ENCODE peak calls at places on chromosomes 2 and 18, in seven cellular contexts. One of them, this sample, is unnamed.

GRCh38 chr2:218284106-218284811 is 8.0 kb downstream of the TMBIM1 start:
- DNase-seq in RPMI8226: peak
- DNase-seq in A549: no peak
- DNase-seq in hypothalamus: no peak
- DNase-seq in T-cell: no peak
- DNase-seq in stimulated activated CD4-positive, alpha-beta T cell treated with anti-CD3 and anti-CD28 coated beads, Interleukin-12 subunit alpha, Interleukin-12 subunit beta, amount 100 ng/mL, for 4 hours: peak
- DNase-seq in fibroblast of villous mesenchyme: peak
- DNase-seq in this sample: no peak

GRCh38 chr2:88690591-88691338 is 708 bp upstream of the RPIA start:
- DNase-seq in fibroblast of villous mesenchyme: no peak
- DNase-seq in RPMI8226: peak
- DNase-seq in stimulated activated CD4-positive, alpha-beta T cell treated with anti-CD3 and anti-CD28 coated beads, Interleukin-12 subunit alpha, Interleukin-12 subunit beta, amount 100 ng/mL, for 4 hours: peak
- DNase-seq in T-cell: no peak
- DNase-seq in A549: peak
- DNase-seq in hypothalamus: no peak
- DNase-seq in this sample: peak

GRCh38 chr18:45521777-45522176 is 93.5 kb upstream of the SLC14A2 start:
- DNase-seq in stimulated activated CD4-positive, alpha-beta T cell treated with anti-CD3 and anti-CD28 coated beads, Interleukin-12 subunit alpha, Interleukin-12 subunit beta, amount 100 ng/mL, for 4 hours: no peak
- DNase-seq in hypothalamus: no peak
- DNase-seq in RPMI8226: no peak
- DNase-seq in fibroblast of villous mesenchyme: peak
- DNase-seq in T-cell: no peak
- DNase-seq in A549: no peak
- DNase-seq in this sample: no peak

GRCh38 chr18:74040008-74040407 is 107.6 kb downstream of the FBXO15 start:
- DNase-seq in T-cell: no peak
- DNase-seq in fibroblast of villous mesenchyme: no peak
- DNase-seq in stimulated activated CD4-positive, alpha-beta T cell treated with anti-CD3 and anti-CD28 coated beads, Interleukin-12 subunit alpha, Interleukin-12 subunit beta, amount 100 ng/mL, for 4 hours: no peak
- DNase-seq in hypothalamus: no peak
- DNase-seq in RPMI8226: no peak
- DNase-seq in A549: no peak
- DNase-seq in this sample: no peak

GRCh38 chr2:109138449-109138848 is 9.4 kb downstream of the SH3RF3 start:
- DNase-seq in RPMI8226: no peak
- DNase-seq in hypothalamus: no peak
- DNase-seq in T-cell: no peak
- DNase-seq in fibroblast of villous mesenchyme: no peak
- DNase-seq in A549: no peak
- DNase-seq in stimulated activated CD4-positive, alpha-beta T cell treated with anti-CD3 and anti-CD28 coated beads, Interleukin-12 subunit alpha, Interleukin-12 subunit beta, amount 100 ng/mL, for 4 hours: no peak
- DNase-seq in this sample: no peak

GRCh38 chr2:46098606-46099005 is 198.6 kb upstream of the EPAS1 start:
- DNase-seq in T-cell: no peak
- DNase-seq in hypothalamus: no peak
- DNase-seq in RPMI8226: no peak
- DNase-seq in fibroblast of villous mesenchyme: peak
- DNase-seq in A549: peak
- DNase-seq in stimulated activated CD4-positive, alpha-beta T cell treated with anti-CD3 and anti-CD28 coated beads, Interleukin-12 subunit alpha, Interleukin-12 subunit beta, amount 100 ng/mL, for 4 hours: no peak
- DNase-seq in this sample: no peak

GRCh38 chr18:58202406-58202730 is 158.3 kb downstream of the NEDD4L start:
- DNase-seq in stimulated activated CD4-positive, alpha-beta T cell treated with anti-CD3 and anti-CD28 coated beads, Interleukin-12 subunit alpha, Interleukin-12 subunit beta, amount 100 ng/mL, for 4 hours: no peak
- DNase-seq in hypothalamus: no peak
- DNase-seq in A549: no peak
- DNase-seq in RPMI8226: no peak
- DNase-seq in fibroblast of villous mesenchyme: no peak
- DNase-seq in T-cell: no peak
- DNase-seq in this sample: no peak

GRCh38 chr18:32289480-32290075 is 99.7 kb downstream of the MEP1B start:
- DNase-seq in RPMI8226: peak
- DNase-seq in fibroblast of villous mesenchyme: peak
- DNase-seq in hypothalamus: peak
- DNase-seq in A549: peak
- DNase-seq in stimulated activated CD4-positive, alpha-beta T cell treated with anti-CD3 and anti-CD28 coated beads, Interleukin-12 subunit alpha, Interleukin-12 subunit beta, amount 100 ng/mL, for 4 hours: no peak
- DNase-seq in T-cell: peak
- DNase-seq in this sample: no peak

GRCh38 chr2:176637497-176638166 is 368.4 kb downstream of the MTX2 start:
- DNase-seq in stimulated activated CD4-positive, alpha-beta T cell treated with anti-CD3 and anti-CD28 coated beads, Interleukin-12 subunit alpha, Interleukin-12 subunit beta, amount 100 ng/mL, for 4 hours: peak
- DNase-seq in fibroblast of villous mesenchyme: peak
- DNase-seq in RPMI8226: no peak
- DNase-seq in A549: peak
- DNase-seq in hypothalamus: no peak
- DNase-seq in T-cell: no peak
- DNase-seq in this sample: peak

GRCh38 chr2:28398101-28398834 is 5.6 kb downstream of the FOSL2 start:
- DNase-seq in T-cell: no peak
- DNase-seq in RPMI8226: no peak
- DNase-seq in stimulated activated CD4-positive, alpha-beta T cell treated with anti-CD3 and anti-CD28 coated beads, Interleukin-12 subunit alpha, Interleukin-12 subunit beta, amount 100 ng/mL, for 4 hours: no peak
- DNase-seq in hypothalamus: no peak
- DNase-seq in A549: peak
- DNase-seq in fibroblast of villous mesenchyme: peak
- DNase-seq in this sample: no peak

GRCh38 chr2:9152975-9153402 is 53.6 kb upstream of the ASAP2 start:
- DNase-seq in fibroblast of villous mesenchyme: peak
- DNase-seq in hypothalamus: no peak
- DNase-seq in A549: no peak
- DNase-seq in stimulated activated CD4-positive, alpha-beta T cell treated with anti-CD3 and anti-CD28 coated beads, Interleukin-12 subunit alpha, Interleukin-12 subunit beta, amount 100 ng/mL, for 4 hours: no peak
- DNase-seq in T-cell: no peak
- DNase-seq in RPMI8226: no peak
- DNase-seq in this sample: no peak

This sample was measured in type B pancreatic cell.